ENCODE peak calls at places on chromosomes 2 and 18, in four cellular contexts. E is HFFc6; I is CD4-positive, alpha-beta T cell; Q is stomach. V is an unnamed sample.

GRCh38 chr2:227939271-227940027 is 68.0 kb downstream of the DAW1 start:
- DNase-seq in Q (no peak), I (no peak), E (peak), V (peak)

GRCh38 chr2:41958775-41959174 is 89.0 kb upstream of the PKDCC start:
- DNase-seq in E (no peak), Q (no peak), I (no peak), V (no peak)

GRCh38 chr2:42931147-42931817 is 138.9 kb upstream of the HAAO start:
- DNase-seq in Q (no peak), E (no peak), I (no peak), V (peak)

GRCh38 chr2:236597629-236598028 is 28.0 kb downstream of the ACKR3 start:
- DNase-seq in I (no peak), E (no peak), Q (peak), V (no peak)

GRCh38 chr2:178246696-178247095 is 52.4 kb downstream of the OSBPL6 start:
- DNase-seq in E (no peak), Q (no peak), I (no peak), V (no peak)

GRCh38 chr2:173881886-173882285 is 83.3 kb downstream of the SP3 start:
- DNase-seq in I (no peak), Q (no peak), E (no peak), V (no peak)

GRCh38 chr2:185456517-185456916 is 282.1 kb upstream of the FSIP2 start:
- DNase-seq in I (no peak), Q (no peak), E (no peak), V (no peak)

GRCh38 chr2:197345846-197346370 is 35.3 kb upstream of the ANKRD44 start:
- DNase-seq in I (no peak), E (no peak), Q (no peak), V (no peak)

GRCh38 chr2:199955007-199955338 is 318 bp downstream of the TYW5 start:
- DNase-seq in I (no peak), E (peak), Q (no peak), V (no peak)

GRCh38 chr2:226114436-226114835 is 685.2 kb downstream of the IRS1 start:
- DNase-seq in I (no peak), Q (no peak), E (no peak), V (no peak)

GRCh38 chr2:15243762-15244161 is 317.4 kb downstream of the NBAS start:
- DNase-seq in I (no peak), E (peak), Q (no peak), V (no peak)

GRCh38 chr2:40256649-40257048 is 195.2 kb downstream of the SLC8A1 start:
- DNase-seq in I (no peak), E (no peak), Q (no peak), V (no peak)

GRCh38 chr2:25879133-25879730 is 945 bp upstream of the ASXL2 start:
- DNase-seq in I (no peak), Q (no peak), E (peak), V (no peak)

GRCh38 chr2:44974064-44974715 is 32.7 kb downstream of the SIX3 start:
- DNase-seq in E (peak), I (no peak), Q (no peak), V (no peak)

GRCh38 chr18:39591647-39592046 is 2026.0 kb upstream of the CELF4 start:
- DNase-seq in E (no peak), I (no peak), Q (no peak), V (no peak)

GRCh38 chr18:45063246-45064038 is 382.8 kb downstream of the SETBP1 start:
- DNase-seq in Q (no peak), E (no peak), I (no peak), V (no peak)

DNA sequence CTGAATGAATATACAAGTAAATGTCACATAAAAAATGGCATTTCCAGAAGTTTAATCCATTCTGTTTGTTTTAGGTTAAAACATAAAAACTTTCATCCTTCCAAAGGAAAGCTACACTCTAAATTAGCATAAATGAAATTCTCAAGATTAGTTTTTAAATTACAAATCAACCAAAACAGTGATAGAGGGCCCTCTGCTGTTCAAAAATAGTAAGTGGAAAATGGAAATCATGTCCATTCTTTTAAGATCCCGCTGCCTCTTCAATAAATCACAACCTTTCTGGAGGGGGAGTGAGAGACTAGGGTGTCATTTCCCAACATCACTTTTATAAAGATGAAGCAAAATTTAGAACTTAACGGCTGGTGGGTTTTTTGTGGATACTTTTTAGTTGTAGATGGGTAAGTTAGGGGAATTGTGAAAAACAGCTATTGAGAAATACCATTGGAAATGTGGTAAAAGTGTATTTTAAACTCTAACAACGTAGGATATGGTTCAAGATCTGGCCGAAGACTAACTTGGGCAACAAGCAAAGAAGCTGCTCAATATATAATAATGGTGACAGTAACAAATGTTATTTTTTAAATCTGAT is 1.7 kb downstream of the DNAH7 start:
- DNase-seq in E (peak), Q (no peak), I (no peak), V (no peak)
- TF ChIP-seq CTCF in E (peak), Q (peak), I (peak), V (peak)

DNA sequence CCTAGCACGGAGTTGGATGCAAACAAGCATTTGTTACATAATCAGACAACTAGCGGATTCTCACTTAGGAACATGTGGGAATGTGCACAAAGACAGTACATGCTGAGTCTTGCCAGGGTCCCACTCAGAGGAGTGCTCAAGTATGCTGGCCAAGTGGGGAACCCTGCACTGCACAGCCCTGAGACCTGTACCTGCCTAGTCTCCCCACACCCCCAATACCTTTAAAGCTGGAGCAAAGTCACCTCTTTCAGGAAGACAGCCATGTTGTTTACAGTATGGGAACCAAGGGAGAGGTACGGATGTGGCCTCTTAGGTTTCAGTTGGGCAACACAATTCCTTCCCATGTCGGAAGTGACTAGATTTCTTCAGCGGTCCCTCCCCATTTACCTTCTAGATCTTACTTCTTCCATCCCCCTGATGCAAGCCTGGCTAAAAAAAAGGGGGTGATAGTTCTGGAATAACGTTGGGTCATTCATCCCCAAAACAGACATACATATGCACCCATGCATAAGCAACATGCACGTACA is 10.7 kb downstream of the CXCR1 start:
- DNase-seq in Q (no peak), E (no peak), I (no peak), V (no peak)
- TF ChIP-seq CTCF in Q (no peak), E (no peak), I (no peak), V (no peak)

GRCh38 chr18:8389391-8390340 is 219.6 kb upstream of the RAB12 start:
- DNase-seq in Q (peak), E (peak), I (no peak), V (peak)
- TF ChIP-seq CTCF in Q (peak), E (peak), I (peak), V (peak)

GRCh38 chr2:20231159-20231558 is 6.2 kb upstream of the SDC1 start:
- DNase-seq in Q (no peak), I (no peak), E (no peak), V (no peak)

GRCh38 chr2:20232837-20233207 is 7.9 kb upstream of the SDC1 start:
- DNase-seq in Q (no peak), I (no peak), E (no peak), V (no peak)

GRCh38 chr2:20229322-20230201 is 4.6 kb upstream of the SDC1 start:
- DNase-seq in E (no peak), Q (no peak), I (no peak), V (no peak)

GRCh38 chr2:20227894-20228505 is 3.1 kb upstream of the SDC1 start:
- DNase-seq in E (no peak), Q (no peak), I (no peak), V (no peak)

DNA sequence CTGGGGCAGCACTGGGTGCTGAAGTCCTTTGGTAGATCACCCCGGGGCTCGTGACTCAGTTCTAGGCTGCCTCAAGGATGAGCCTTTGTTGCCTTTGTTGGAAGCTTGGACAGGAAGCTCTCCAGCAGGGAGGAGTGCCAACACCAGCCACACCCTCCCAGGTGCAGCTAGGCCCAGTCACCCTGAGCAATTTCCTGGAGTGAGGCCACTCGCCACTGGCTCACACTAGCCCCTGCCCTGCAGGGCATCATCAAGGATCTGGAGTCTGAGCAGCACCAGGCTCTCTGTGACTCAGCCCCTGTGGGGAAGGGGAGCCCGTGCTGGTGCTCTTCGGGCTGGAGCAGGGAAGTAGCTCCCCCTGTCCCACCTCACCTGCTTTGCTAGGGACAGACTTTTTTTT is 6.7 kb upstream of the SDC1 start:
- DNase-seq in E (peak), Q (peak), I (no peak), V (no peak)
- TF ChIP-seq CTCF in E (no peak), Q (no peak), I (no peak), V (no peak)

GRCh38 chr2:19819097-19820065 is 82.4 kb downstream of the TTC32 start:
- DNase-seq in I (no peak), Q (no peak), E (peak), V (no peak)
- TF ChIP-seq CTCF in I (no peak), Q (no peak), E (no peak), V (no peak)

DNA sequence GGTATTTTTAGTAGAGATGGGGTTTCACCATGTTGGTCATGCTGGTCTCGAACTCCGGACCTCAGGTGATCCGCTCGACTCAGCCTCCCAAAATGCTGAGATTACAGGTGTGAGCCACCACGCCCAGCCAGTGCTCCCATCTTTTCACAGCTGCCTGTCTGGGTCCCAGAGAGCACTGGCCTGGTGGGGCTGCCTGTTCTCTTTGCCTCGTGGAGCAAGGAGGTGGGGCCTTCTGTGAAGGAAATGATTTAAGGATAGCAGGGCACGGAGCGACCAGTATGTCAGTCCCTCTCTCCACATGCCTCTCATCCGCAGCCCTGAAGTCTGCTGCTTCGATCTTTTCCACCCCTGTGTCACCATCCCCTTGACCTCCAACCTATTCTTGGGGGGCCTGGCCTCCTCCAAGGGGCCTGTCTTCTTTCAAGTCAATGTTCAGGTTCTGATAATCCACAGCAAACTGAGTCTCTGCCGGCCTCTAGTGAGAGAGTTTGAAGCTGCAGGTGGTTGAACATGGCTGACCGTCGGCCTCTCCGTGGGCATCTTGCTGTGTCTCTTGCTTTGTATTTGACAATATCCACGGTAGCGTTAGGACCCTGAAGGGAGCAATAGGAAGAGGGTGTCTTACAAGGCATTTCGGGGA is 28.2 kb upstream of the GIGYF2 start:
- DNase-seq in I (no peak), Q (peak), E (no peak), V (peak)
- TF ChIP-seq CTCF in I (no peak), Q (peak), E (peak), V (peak)

GRCh38 chr18:48228301-48228715 is 180.9 kb downstream of the ZBTB7C start:
- DNase-seq in Q (no peak), E (no peak), I (no peak), V (no peak)

GRCh38 chr18:48227206-48227605 is 182.0 kb downstream of the ZBTB7C start:
- DNase-seq in E (no peak), Q (no peak), I (no peak), V (no peak)

GRCh38 chr18:48229445-48230052 is 179.6 kb downstream of the ZBTB7C start:
- DNase-seq in Q (no peak), E (no peak), I (no peak), V (peak)

GRCh38 chr18:48228841-48229240 is 180.3 kb downstream of the ZBTB7C start:
- DNase-seq in I (no peak), E (no peak), Q (no peak), V (no peak)

GRCh38 chr18:48230459-48231113 is 178.6 kb downstream of the ZBTB7C start:
- DNase-seq in I (no peak), E (peak), Q (peak), V (peak)
- TF ChIP-seq CTCF in I (no peak), E (peak), Q (no peak), V (peak)

DNA sequence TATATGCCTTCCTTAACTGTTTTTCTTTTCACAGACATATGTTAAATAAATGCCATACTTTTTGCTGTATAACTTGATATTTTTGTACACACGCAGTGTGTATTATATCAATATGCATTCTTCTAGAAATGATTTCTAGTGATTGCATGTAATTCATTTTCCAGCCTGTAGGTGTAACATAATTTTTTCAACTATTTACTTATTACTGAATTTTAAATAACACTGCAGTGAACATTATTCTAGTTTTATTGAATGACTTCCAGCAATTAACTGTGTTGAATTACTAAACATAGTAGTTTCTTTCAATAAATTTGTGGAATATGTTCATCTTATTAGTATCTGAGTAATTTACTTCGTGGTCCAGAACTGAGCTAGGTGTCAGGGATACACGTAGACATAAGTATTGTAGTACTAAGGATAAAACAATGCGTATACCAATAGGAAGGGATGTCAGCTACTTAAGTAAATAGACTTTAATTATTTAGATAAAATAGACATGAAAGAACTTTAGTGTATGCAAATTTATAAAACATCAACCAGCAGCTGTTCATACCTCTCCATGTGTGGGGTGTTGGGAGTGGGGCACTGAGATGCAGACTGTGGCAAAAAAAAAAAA is 28.0 kb downstream of the TANC1 start:
- DNase-seq in E (no peak), Q (no peak), I (no peak), V (no peak)
- TF ChIP-seq CTCF in E (peak), Q (no peak), I (peak), V (peak)

GRCh38 chr2:65133626-65134025 is 3.7 kb upstream of the RAB1A start:
- DNase-seq in Q (no peak), E (no peak), I (no peak), V (no peak)

GRCh38 chr2:65128297-65129190 is 1.4 kb downstream of the RAB1A start:
- DNase-seq in Q (peak), I (no peak), E (peak), V (no peak)

GRCh38 chr2:65129276-65129612 is 662 bp downstream of the RAB1A start:
- DNase-seq in I (peak), Q (no peak), E (no peak), V (no peak)

GRCh38 chr2:65129613-65130439 is at the start of gene RAB1A:
- DNase-seq in I (peak), E (peak), Q (peak), V (peak)

GRCh38 chr2:65130440-65131175 is 702 bp upstream of the RAB1A start:
- DNase-seq in Q (no peak), E (no peak), I (no peak), V (no peak)
- TF ChIP-seq CTCF in Q (no peak), E (no peak), I (no peak), V (no peak)

V was measured in nephron progenitor cell.